ENCODE peak calls at places on chromosome 16, in nine cellular contexts. L is activated naive CD4-positive, alpha-beta T cell; W is GM18507; S is B cell; F is T-helper 1 cell; I is effector memory CD8-positive, alpha-beta T cell; R is Daoy; U is fibroblast of pulmonary artery; N is psoas muscle. H is an unnamed sample.

GRCh38 chr16:73068546-73069401 is 20.8 kb upstream of the ZFHX3 start:
- DNase-seq in L (no peak), W (no peak), S (no peak), F (no peak), I (no peak), R (peak), U (peak), N (peak), H (no peak)

GRCh38 chr16:3022208-3022696 is 1.5 kb downstream of the HCFC1R1 start:
- DNase-seq in L (peak), W (no peak), S (peak), F (peak), I (peak), R (peak), U (peak), N (peak), H (peak)

GRCh38 chr16:15518412-15519351 is 84.3 kb downstream of the BMERB1 start:
- DNase-seq in L (no peak), W (no peak), S (no peak), F (no peak), I (no peak), R (no peak), U (peak), N (peak), H (no peak)

GRCh38 chr16:24841291-24841690 is 4.5 kb upstream of the SLC5A11 start:
- DNase-seq in L (no peak), W (no peak), S (no peak), F (no peak), I (no peak), R (no peak), U (no peak), N (no peak), H (no peak)

GRCh38 chr16:84478172-84478948 is 26.1 kb downstream of the MEAK7 start:
- DNase-seq in L (no peak), W (no peak), S (no peak), F (no peak), I (no peak), R (peak), U (peak), N (no peak), H (no peak)

GRCh38 chr16:89823087-89823823 is 5.0 kb upstream of the SPIRE2 start:
- DNase-seq in L (no peak), W (no peak), S (no peak), F (no peak), I (no peak), R (no peak), U (no peak), N (no peak), H (no peak)

GRCh38 chr16:85428168-85428898 is 184.8 kb upstream of the GSE1 start:
- DNase-seq in L (no peak), W (peak), S (peak), F (peak), I (peak), R (peak), U (peak), N (peak), H (peak)

GRCh38 chr16:1154291-1154886 is 1.5 kb downstream of the CACNA1H start:
- DNase-seq in L (no peak), W (no peak), S (no peak), F (no peak), I (no peak), R (no peak), U (no peak), N (no peak), H (no peak)

GRCh38 chr16:48231675-48232214 is 12.4 kb upstream of the LONP2 start:
- DNase-seq in L (no peak), W (peak), S (no peak), F (no peak), I (no peak), R (peak), U (peak), N (no peak), H (no peak)

GRCh38 chr16:89054714-89055113 is 38.9 kb upstream of the ACSF3 start:
- DNase-seq in L (no peak), W (no peak), S (no peak), F (no peak), I (no peak), R (no peak), U (no peak), N (no peak), H (no peak)

GRCh38 chr16:65410801-65411200 is 288.9 kb upstream of the CDH11 start:
- DNase-seq in L (no peak), W (no peak), S (no peak), F (no peak), I (no peak), R (peak), U (no peak), N (no peak), H (no peak)

GRCh38 chr16:56847173-56847948 is 17.6 kb upstream of the SLC12A3 start:
- DNase-seq in L (no peak), W (no peak), S (no peak), F (no peak), I (no peak), R (no peak), U (no peak), N (no peak), H (no peak)

GRCh38 chr16:12617401-12617819 is 186.3 kb downstream of the CPPED1 start:
- DNase-seq in L (no peak), W (no peak), S (no peak), F (no peak), I (no peak), R (no peak), U (no peak), N (no peak), H (no peak)

GRCh38 chr16:72008424-72009216 is at the start of gene DHODH:
- DNase-seq in L (peak), W (peak), S (peak), F (peak), I (peak), R (peak), U (peak), N (peak), H (peak)

GRCh38 chr16:241866-242265 is 7.2 kb downstream of the FAM234A start:
- DNase-seq in L (no peak), W (no peak), S (no peak), F (no peak), I (no peak), R (no peak), U (no peak), N (peak), H (no peak)

GRCh38 chr16:67641779-67642708 is 2.9 kb upstream of the CARMIL2 start:
- DNase-seq in L (no peak), W (no peak), S (no peak), F (no peak), I (no peak), R (no peak), U (peak), N (peak), H (no peak)

GRCh38 chr16:65908568-65908967 is 457.9 kb upstream of the CDH5 start:
- DNase-seq in L (no peak), W (no peak), S (no peak), F (no peak), I (no peak), R (no peak), U (no peak), N (no peak), H (no peak)

GRCh38 chr16:66188786-66189725 is 177.4 kb upstream of the CDH5 start:
- DNase-seq in L (no peak), W (no peak), S (no peak), F (no peak), I (no peak), R (peak), U (peak), N (no peak), H (no peak)

GRCh38 chr16:85145734-85146531 is 33.7 kb upstream of the CIBAR2 start:
- DNase-seq in L (no peak), W (no peak), S (no peak), F (no peak), I (no peak), R (no peak), U (no peak), N (no peak), H (no peak)

GRCh38 chr16:88352261-88353200 is 30.2 kb upstream of the ZNF469 start:
- DNase-seq in L (no peak), W (no peak), S (no peak), F (no peak), I (no peak), R (no peak), U (no peak), N (no peak), H (no peak)

GRCh38 chr16:48384982-48385271 is 286 bp downstream of the SIAH1 start:
- DNase-seq in L (no peak), W (no peak), S (no peak), F (no peak), I (no peak), R (no peak), U (peak), N (no peak), H (no peak)

GRCh38 chr16:74107795-74108610 is 188.6 kb upstream of the PSMD7 start:
- DNase-seq in L (no peak), W (no peak), S (no peak), F (no peak), I (no peak), R (peak), U (peak), N (no peak), H (no peak)

GRCh38 chr16:49884033-49884707 is 28.3 kb upstream of the ZNF423 start:
- DNase-seq in L (no peak), W (no peak), S (no peak), F (no peak), I (no peak), R (no peak), U (no peak), N (no peak), H (no peak)

GRCh38 chr16:49049191-49049590 is 232.4 kb downstream of the CBLN1 start:
- DNase-seq in L (no peak), W (no peak), S (no peak), F (no peak), I (no peak), R (no peak), U (no peak), N (no peak), H (no peak)

GRCh38 chr16:50245417-50246298 is 20.7 kb upstream of the ADCY7 start:
- DNase-seq in L (no peak), W (peak), S (no peak), F (no peak), I (peak), R (peak), U (peak), N (no peak), H (peak)

GRCh38 chr16:48879173-48879926 is 269.4 kb upstream of the N4BP1 start:
- DNase-seq in L (no peak), W (no peak), S (no peak), F (no peak), I (no peak), R (no peak), U (no peak), N (no peak), H (no peak)

GRCh38 chr16:73058221-73058615 is 10.3 kb upstream of the ZFHX3 start:
- DNase-seq in L (no peak), W (no peak), S (peak), F (no peak), I (no peak), R (peak), U (peak), N (peak), H (no peak)

GRCh38 chr16:2912330-2913199 is 834 bp downstream of the FLYWCH1 start:
- DNase-seq in L (no peak), W (no peak), S (peak), F (no peak), I (no peak), R (peak), U (peak), N (peak), H (peak)

GRCh38 chr16:85036398-85037049 is 8.9 kb downstream of the KIAA0513 start:
- DNase-seq in L (no peak), W (no peak), S (no peak), F (no peak), I (no peak), R (no peak), U (peak), N (peak), H (no peak)

GRCh38 chr16:82603784-82604411 is 22.9 kb upstream of the CDH13 start:
- DNase-seq in L (no peak), W (no peak), S (no peak), F (no peak), I (no peak), R (peak), U (peak), N (peak), H (no peak)

GRCh38 chr16:9258423-9259051 is 167.1 kb downstream of the HAPSTR1 start:
- DNase-seq in L (no peak), W (peak), S (no peak), F (no peak), I (no peak), R (peak), U (peak), N (no peak), H (no peak)

GRCh38 chr16:50534958-50535357 is 13.2 kb upstream of the NKD1 start:
- DNase-seq in L (no peak), W (no peak), S (no peak), F (no peak), I (no peak), R (no peak), U (no peak), N (no peak), H (no peak)

GRCh38 chr16:1781758-1782407 is 488 bp downstream of the SPSB3 start:
- DNase-seq in L (no peak), W (no peak), S (no peak), F (peak), I (peak), R (peak), U (no peak), N (peak), H (peak)